ENCODE peak calls at places on chromosomes 3 and 15, in seven cellular contexts. G is T follicular helper cell; D is stimulated activated CD8-positive, alpha-beta memory T cell treated with anti-CD3 and anti-CD28 coated beads, Interleukin-4, amount 100 ng/mL, for 4 hours; F is CD4-positive, alpha-beta T cell; O is AG20443; H is fibroblast of lung; Y is fibroblast of mammary gland. A is an unnamed sample.

GRCh38 chr3:111473550-111473949 is 68.4 kb upstream of the CD96 start:
- DNase-seq in Y (no peak), O (no peak), F (no peak), D (no peak), G (no peak), H (no peak), A (no peak)

GRCh38 chr15:56205061-56205876 is 38.4 kb downstream of the RFX7 start:
- DNase-seq in G (no peak), Y (peak), F (no peak), H (peak), D (no peak), O (peak), A (no peak)

GRCh38 chr3:160869825-160870224 is 113.8 kb downstream of the PPM1L start:
- DNase-seq in Y (no peak), D (no peak), H (no peak), G (no peak), O (no peak), F (no peak), A (no peak)

GRCh38 chr3:177777699-177778098 is 580.4 kb upstream of the TBL1XR1 start:
- DNase-seq in H (peak), Y (peak), G (peak), D (no peak), F (no peak), O (no peak), A (peak)

GRCh38 chr3:28286595-28286994 is 45.2 kb downstream of the CMC1 start:
- DNase-seq in H (peak), Y (peak), D (no peak), O (peak), G (no peak), F (no peak), A (peak)

GRCh38 chr3:11717768-11718581 is 74.3 kb upstream of the VGLL4 start:
- DNase-seq in G (no peak), H (peak), O (peak), Y (peak), D (no peak), F (no peak), A (no peak)

GRCh38 chr3:52290596-52291507 is 3.2 kb downstream of the GLYCTK start:
- DNase-seq in O (no peak), G (no peak), F (no peak), H (no peak), D (no peak), Y (no peak), A (no peak)

GRCh38 chr3:128878011-128878457 is 1.4 kb upstream of the ACAD9 start:
- DNase-seq in F (no peak), G (no peak), Y (no peak), O (no peak), D (no peak), H (no peak), A (no peak)

GRCh38 chr3:114154321-114154821 is 24.5 kb downstream of the DRD3 start:
- DNase-seq in O (no peak), H (no peak), G (no peak), F (no peak), Y (no peak), D (no peak), A (no peak)

GRCh38 chr3:141382571-141382970 is 14.3 kb downstream of the ZBTB38 start:
- DNase-seq in D (no peak), O (no peak), G (no peak), H (no peak), Y (no peak), F (no peak), A (no peak)

GRCh38 chr3:115401298-115401697 is 222.0 kb upstream of the GAP43 start:
- DNase-seq in D (no peak), Y (peak), O (peak), F (no peak), G (no peak), H (peak), A (no peak)

GRCh38 chr3:99651561-99651960 is 13.2 kb downstream of the COL8A1 start:
- DNase-seq in F (no peak), O (peak), Y (peak), G (no peak), H (peak), D (no peak), A (no peak)

GRCh38 chr3:171417813-171418212 is 42.4 kb downstream of the TNIK start:
- DNase-seq in Y (peak), D (no peak), O (peak), F (no peak), G (no peak), H (peak), A (no peak)

GRCh38 chr3:11549580-11550140 is 94.1 kb downstream of the VGLL4 start:
- DNase-seq in F (no peak), D (no peak), Y (peak), H (no peak), G (no peak), O (no peak), A (no peak)

GRCh38 chr3:63896332-63897034 is 15.7 kb downstream of the SCAANT1 start:
- DNase-seq in O (no peak), H (no peak), Y (no peak), G (no peak), D (no peak), F (no peak), A (no peak)